ENCODE peak calls at places on chromosomes 3 and 15, in six cellular contexts. One of them, this sample, is unnamed.

GRCh38 chr15:64503197-64503596 is 42.8 kb downstream of the ZNF609 start:
- DNase-seq in uterus: peak
- DNase-seq in tibial nerve: no peak
- DNase-seq in colonic mucosa: no peak
- DNase-seq in GM23338: peak
- DNase-seq in upper lobe of right lung: no peak
- DNase-seq in this sample: no peak

GRCh38 chr3:33062814-33063346 is 34.1 kb downstream of the GLB1 start:
- DNase-seq in uterus: no peak
- DNase-seq in tibial nerve: no peak
- DNase-seq in colonic mucosa: no peak
- DNase-seq in GM23338: no peak
- DNase-seq in upper lobe of right lung: no peak
- DNase-seq in this sample: no peak

GRCh38 chr3:136817448-136817847 is 1.5 kb upstream of the SLC35G2 start:
- DNase-seq in uterus: no peak
- DNase-seq in tibial nerve: no peak
- DNase-seq in colonic mucosa: no peak
- DNase-seq in GM23338: no peak
- DNase-seq in upper lobe of right lung: no peak
- DNase-seq in this sample: no peak

GRCh38 chr3:94301346-94301745 is 238.5 kb downstream of the NSUN3 start:
- DNase-seq in uterus: no peak
- DNase-seq in tibial nerve: no peak
- DNase-seq in colonic mucosa: no peak
- DNase-seq in GM23338: no peak
- DNase-seq in upper lobe of right lung: no peak
- DNase-seq in this sample: no peak

GRCh38 chr3:120425877-120426276 is 24.9 kb downstream of the FSTL1 start:
- DNase-seq in uterus: peak
- DNase-seq in tibial nerve: no peak
- DNase-seq in colonic mucosa: no peak
- DNase-seq in GM23338: no peak
- DNase-seq in upper lobe of right lung: no peak
- DNase-seq in this sample: no peak

GRCh38 chr15:94584833-94585244 is 353.5 kb downstream of the MCTP2 start:
- DNase-seq in uterus: peak
- DNase-seq in tibial nerve: no peak
- DNase-seq in colonic mucosa: no peak
- DNase-seq in GM23338: no peak
- DNase-seq in upper lobe of right lung: no peak
- DNase-seq in this sample: no peak

GRCh38 chr3:18201315-18201714 is 223.8 kb downstream of the SATB1 start:
- DNase-seq in uterus: no peak
- DNase-seq in tibial nerve: no peak
- DNase-seq in colonic mucosa: no peak
- DNase-seq in GM23338: no peak
- DNase-seq in upper lobe of right lung: no peak
- DNase-seq in this sample: no peak

GRCh38 chr3:30544811-30545210 is 61.6 kb upstream of the TGFBR2 start:
- DNase-seq in uterus: peak
- DNase-seq in tibial nerve: no peak
- DNase-seq in colonic mucosa: no peak
- DNase-seq in GM23338: no peak
- DNase-seq in upper lobe of right lung: no peak
- DNase-seq in this sample: no peak

GRCh38 chr3:118089563-118089962 is 945.1 kb downstream of the IGSF11 start:
- DNase-seq in uterus: no peak
- DNase-seq in tibial nerve: no peak
- DNase-seq in colonic mucosa: no peak
- DNase-seq in GM23338: no peak
- DNase-seq in upper lobe of right lung: no peak
- DNase-seq in this sample: no peak

GRCh38 chr3:141233457-141234161 is 2.0 kb downstream of the PXYLP1 start:
- DNase-seq in uterus: no peak
- DNase-seq in tibial nerve: no peak
- DNase-seq in colonic mucosa: no peak
- DNase-seq in GM23338: no peak
- DNase-seq in upper lobe of right lung: no peak
- DNase-seq in this sample: no peak

GRCh38 chr15:62183130-62183529 is 18.0 kb upstream of the C2CD4B start:
- DNase-seq in uterus: no peak
- DNase-seq in tibial nerve: no peak
- DNase-seq in colonic mucosa: no peak
- DNase-seq in GM23338: no peak
- DNase-seq in upper lobe of right lung: no peak
- DNase-seq in this sample: no peak

GRCh38 chr3:14405120-14405885 is 2.9 kb downstream of the SLC6A6 start:
- DNase-seq in uterus: peak
- DNase-seq in tibial nerve: no peak
- DNase-seq in colonic mucosa: no peak
- DNase-seq in GM23338: no peak
- DNase-seq in upper lobe of right lung: no peak
- DNase-seq in this sample: no peak

GRCh38 chr3:111197485-111197884 is 125.9 kb downstream of the NECTIN3 start:
- DNase-seq in uterus: no peak
- DNase-seq in tibial nerve: no peak
- DNase-seq in colonic mucosa: no peak
- DNase-seq in GM23338: no peak
- DNase-seq in upper lobe of right lung: no peak
- DNase-seq in this sample: no peak

GRCh38 chr3:175664911-175665310 is 805.8 kb downstream of the NAALADL2 start:
- DNase-seq in uterus: no peak
- DNase-seq in tibial nerve: no peak
- DNase-seq in colonic mucosa: no peak
- DNase-seq in GM23338: no peak
- DNase-seq in upper lobe of right lung: no peak
- DNase-seq in this sample: no peak

GRCh38 chr3:93843981-93844380 is 129.7 kb downstream of the PROS1 start:
- DNase-seq in uterus: no peak
- DNase-seq in tibial nerve: peak
- DNase-seq in colonic mucosa: no peak
- DNase-seq in GM23338: peak
- DNase-seq in upper lobe of right lung: no peak
- DNase-seq in this sample: peak

GRCh38 chr3:120642368-120642948 is 39.6 kb downstream of the HGD start:
- DNase-seq in uterus: no peak
- DNase-seq in tibial nerve: no peak
- DNase-seq in colonic mucosa: no peak
- DNase-seq in GM23338: no peak
- DNase-seq in upper lobe of right lung: no peak
- DNase-seq in this sample: no peak

GRCh38 chr3:133944641-133945441 is 49.2 kb upstream of the RAB6B start:
- DNase-seq in uterus: peak
- DNase-seq in tibial nerve: peak
- DNase-seq in colonic mucosa: no peak
- DNase-seq in GM23338: no peak
- DNase-seq in upper lobe of right lung: no peak
- DNase-seq in this sample: no peak

GRCh38 chr3:183132409-183132808 is 30.1 kb downstream of the LAMP3 start:
- DNase-seq in uterus: no peak
- DNase-seq in tibial nerve: no peak
- DNase-seq in colonic mucosa: no peak
- DNase-seq in GM23338: no peak
- DNase-seq in upper lobe of right lung: no peak
- DNase-seq in this sample: no peak

DNA sequence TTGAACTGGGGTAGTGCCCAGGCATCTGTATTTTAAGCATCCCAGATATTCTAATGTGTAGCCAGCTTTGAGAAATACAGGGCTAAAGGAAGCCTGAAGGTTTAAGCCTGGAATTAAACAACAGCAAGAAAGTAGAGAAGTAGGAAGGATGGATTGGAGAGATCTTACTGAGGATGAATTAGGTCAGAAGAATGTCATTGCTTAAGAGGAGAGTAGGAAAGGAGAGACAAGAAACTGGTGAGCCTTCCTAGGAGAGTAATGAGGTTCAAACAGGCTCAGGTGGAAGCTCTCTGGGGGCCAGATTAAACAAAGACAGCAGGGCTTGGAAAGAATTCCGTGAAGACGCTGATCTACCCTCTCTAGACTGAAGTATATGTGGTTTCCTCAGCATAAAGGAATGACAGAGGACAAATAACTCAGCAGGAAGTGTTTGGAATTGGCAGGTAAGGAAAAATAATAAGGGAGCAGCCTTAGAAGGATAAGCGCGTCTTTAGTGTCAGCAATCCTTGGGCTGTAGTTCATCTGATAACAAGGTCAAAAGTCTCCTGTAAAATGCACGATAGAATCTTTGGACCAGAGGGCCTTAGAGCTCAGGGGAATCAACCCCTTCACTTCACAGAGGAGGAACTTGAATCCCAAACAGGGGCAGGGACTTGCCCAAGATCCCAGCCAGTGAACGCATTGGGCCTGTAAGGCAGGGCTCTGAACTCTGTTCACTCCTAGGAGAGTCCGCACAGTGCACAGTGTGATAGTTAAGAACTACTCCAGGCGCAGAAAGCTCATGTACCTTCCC is 90.9 kb downstream of the TP63 start:
- DNase-seq in uterus: no peak
- DNase-seq in tibial nerve: no peak
- DNase-seq in colonic mucosa: no peak
- DNase-seq in GM23338: no peak
- DNase-seq in upper lobe of right lung: no peak
- DNase-seq in this sample: no peak
- H3K27ac ChIP-seq in uterus: no peak
- H3K27ac ChIP-seq in tibial nerve: no peak
- H3K27ac ChIP-seq in colonic mucosa: no peak
- H3K27ac ChIP-seq in GM23338: no peak
- H3K27ac ChIP-seq in upper lobe of right lung: no peak
- H3K27ac ChIP-seq in this sample: no peak

DNA sequence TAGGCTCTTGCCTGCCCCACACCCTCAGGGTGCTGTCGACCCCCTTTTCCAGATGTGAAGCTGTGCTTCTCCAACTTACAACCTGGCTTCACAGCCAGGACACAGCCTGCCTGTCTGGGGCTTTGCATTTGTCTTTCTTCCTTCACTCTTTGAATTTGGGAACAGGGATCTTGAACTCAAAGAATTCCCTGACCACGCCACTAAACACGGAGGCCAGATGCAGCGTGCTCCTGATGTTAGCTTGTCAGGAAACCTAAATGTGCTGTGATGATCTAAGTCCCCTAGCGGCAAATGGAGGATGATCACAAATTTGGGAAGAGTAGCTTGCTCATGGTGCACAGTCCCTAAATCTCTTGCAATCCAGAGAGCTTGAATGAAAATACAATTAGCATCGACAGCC is 244.8 kb upstream of the RGMA start:
- DNase-seq in uterus: no peak
- DNase-seq in tibial nerve: peak
- DNase-seq in colonic mucosa: no peak
- DNase-seq in GM23338: peak
- DNase-seq in upper lobe of right lung: no peak
- DNase-seq in this sample: no peak
- TF ChIP-seq CTCF in uterus: no peak
- TF ChIP-seq CTCF in tibial nerve: peak
- TF ChIP-seq CTCF in colonic mucosa: no peak
- TF ChIP-seq CTCF in GM23338: peak
- TF ChIP-seq CTCF in upper lobe of right lung: peak
- TF ChIP-seq CTCF in this sample: no peak

DNA sequence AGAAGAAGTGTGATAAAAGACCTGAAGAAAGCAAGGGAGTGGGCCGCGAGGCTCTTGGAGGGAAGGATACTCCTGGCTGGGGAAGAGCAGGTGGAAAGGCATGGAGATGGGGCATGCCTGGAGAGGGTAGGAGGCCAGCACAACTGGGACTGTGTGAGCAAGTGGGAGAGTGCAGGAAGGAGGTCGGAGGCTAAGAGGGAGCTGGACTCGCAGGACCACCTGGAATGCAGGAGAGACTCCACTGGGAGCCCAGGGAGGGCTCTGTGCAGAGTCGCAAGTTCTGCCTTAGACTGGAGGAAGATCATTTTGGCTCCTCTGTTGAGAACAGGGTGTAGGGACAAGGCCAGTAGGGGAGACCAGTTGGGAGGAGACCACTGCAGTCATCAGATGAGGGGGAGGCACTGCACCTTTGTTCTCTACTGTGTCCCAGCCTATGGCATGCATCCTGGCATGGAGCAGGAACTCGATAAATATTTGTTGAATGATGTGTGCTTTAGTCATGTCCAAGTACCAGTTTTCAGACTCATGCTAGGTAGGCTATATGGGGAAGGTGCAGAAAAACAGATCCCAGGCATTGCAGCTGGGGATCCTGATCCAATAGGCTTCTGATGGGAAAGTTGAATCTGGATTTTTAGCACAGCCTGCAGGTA is 13.7 kb downstream of the FAM107A start:
- DNase-seq in uterus: no peak
- DNase-seq in tibial nerve: no peak
- DNase-seq in colonic mucosa: peak
- DNase-seq in GM23338: no peak
- DNase-seq in upper lobe of right lung: no peak
- DNase-seq in this sample: no peak
- H3K27ac ChIP-seq in uterus: no peak
- H3K27ac ChIP-seq in tibial nerve: no peak
- H3K27ac ChIP-seq in colonic mucosa: no peak
- H3K27ac ChIP-seq in GM23338: no peak
- H3K27ac ChIP-seq in upper lobe of right lung: no peak
- H3K27ac ChIP-seq in this sample: no peak

DNA sequence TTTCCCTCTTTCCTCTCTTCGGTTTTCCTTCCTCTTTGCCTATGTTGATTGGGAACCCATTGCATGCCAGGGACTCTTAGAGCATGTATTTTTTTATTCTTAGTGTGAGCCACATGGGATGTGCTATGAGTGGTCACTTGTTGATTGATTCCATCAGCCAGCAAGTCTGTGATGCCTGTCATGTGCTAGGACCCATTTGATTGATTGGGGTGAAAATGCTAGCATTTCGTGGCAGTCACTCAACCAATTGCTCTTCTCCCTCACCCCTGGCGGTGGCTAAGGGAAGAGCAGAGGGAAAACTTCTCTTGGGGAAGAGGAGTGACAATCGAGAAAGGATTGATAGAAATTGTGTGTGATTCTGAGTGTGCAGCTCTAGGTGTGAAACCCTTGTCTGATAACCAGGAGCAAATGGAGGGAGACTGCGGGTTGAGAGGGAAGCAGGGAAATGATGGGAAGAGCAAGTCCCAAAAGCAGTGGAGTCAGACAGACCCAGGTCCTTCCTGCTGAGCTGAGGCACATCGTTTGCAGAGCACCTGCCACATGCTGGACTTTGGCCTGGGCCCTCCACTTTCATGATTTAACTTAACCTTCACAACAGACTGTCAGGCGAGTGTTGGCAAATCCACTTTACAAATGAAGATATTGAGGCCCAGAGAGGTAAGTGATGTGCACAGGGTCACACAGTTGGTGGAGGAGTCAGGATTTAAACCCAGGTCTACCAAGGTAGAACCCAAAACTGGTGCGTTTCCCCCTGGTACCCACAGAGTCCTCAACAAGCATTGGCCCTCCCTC is 40.0 kb downstream of the SLC6A11 start:
- DNase-seq in uterus: no peak
- DNase-seq in tibial nerve: no peak
- DNase-seq in colonic mucosa: no peak
- DNase-seq in GM23338: peak
- DNase-seq in upper lobe of right lung: no peak
- DNase-seq in this sample: no peak
- TF ChIP-seq CTCF in uterus: no peak
- TF ChIP-seq CTCF in tibial nerve: no peak
- TF ChIP-seq CTCF in colonic mucosa: no peak
- TF ChIP-seq CTCF in GM23338: peak
- TF ChIP-seq CTCF in upper lobe of right lung: peak
- TF ChIP-seq CTCF in this sample: no peak

This sample was measured in thoracic aorta.